ENCODE peak calls at places on chromosomes 16 and 17, in ten cellular contexts. R is GM12891, O is SK-N-SH, H is spleen, L is esophagus muscularis mucosa, P is GM23338, M is upper lobe of left lung, I is suprapubic skin, G is sigmoid colon, U is K562. S is an unnamed sample.

GRCh38 chr16:11972128-11972527 is 4.4 kb upstream of the SNX29 start:
- DNase-seq in R (no peak), O (no peak), H (no peak), L (no peak), P (peak; percentile 66), M (no peak), I (no peak), G (no peak), U (no peak), S (no peak)

GRCh38 chr16:27154573-27155521 is 48.5 kb upstream of the KDM8 start:
- DNase-seq in R (peak; percentile 44), O (peak; percentile 77), H (peak; percentile 90), L (no peak), P (peak; percentile 88), M (peak; percentile 46), I (no peak), G (peak; percentile 70), U (peak; percentile 87), S (peak; percentile 63)

GRCh38 chr17:82367724-82368524 is 3.6 kb upstream of the UTS2R start:
- DNase-seq in R (no peak), O (peak; percentile 64), H (no peak), L (no peak), P (peak; percentile 82), M (no peak), I (no peak), G (no peak), U (peak; percentile 91), S (no peak)

GRCh38 chr16:87764600-87765472 is 950 bp downstream of the KLHDC4 start:
- DNase-seq in R (no peak), O (peak; percentile 51), H (peak; percentile 81), L (no peak), P (no peak), M (no peak), I (no peak), G (no peak), U (no peak), S (no peak)

GRCh38 chr17:37742762-37743611 is 1.9 kb downstream of the HNF1B start:
- DNase-seq in R (peak; percentile 37), O (peak; percentile 47), H (no peak), L (no peak), P (peak; percentile 63), M (no peak), I (no peak), G (no peak), U (no peak), S (peak; percentile 31)

GRCh38 chr16:9256196-9256595 is 164.8 kb downstream of the HAPSTR1 start:
- DNase-seq in R (peak; percentile 39), O (peak; percentile 34), H (no peak), L (no peak), P (peak; percentile 94), M (peak; percentile 25), I (no peak), G (no peak), U (peak; percentile 72), S (peak; percentile 32)

GRCh38 chr16:47359478-47359877 is 101.4 kb downstream of the ITFG1 start:
- DNase-seq in R (no peak), O (no peak), H (no peak), L (no peak), P (no peak), M (no peak), I (no peak), G (no peak), U (no peak), S (no peak)

GRCh38 chr16:54193656-54194007 is 93.0 kb downstream of the IRX3 start:
- DNase-seq in R (peak; percentile 59), O (peak; percentile 90), H (peak; percentile 83), L (no peak), P (peak; percentile 82), M (peak; percentile 83), I (peak; percentile 90), G (peak; percentile 76), U (peak; percentile 78), S (peak; percentile 54)

GRCh38 chr16:11946433-11946832 is 4.6 kb upstream of the NPIPB2 start:
- DNase-seq in R (no peak), O (no peak), H (no peak), L (no peak), P (no peak), M (no peak), I (no peak), G (no peak), U (no peak), S (no peak)

GRCh38 chr16:28293589-28293935 is 1.2 kb downstream of the SBK1 start:
- DNase-seq in R (no peak), O (no peak), H (no peak), L (no peak), P (peak; percentile 24), M (no peak), I (no peak), G (no peak), U (no peak), S (no peak)
- TF ChIP-seq POLR2AphosphoS5 in R (no peak), O (no peak), H (no peak), L (no peak), P (no peak), M (no peak), I (no peak), G (no peak), U (no peak), S (no peak)

GRCh38 chr16:56944954-56945839 is 13.3 kb downstream of the HERPUD1 start:
- DNase-seq in R (no peak), O (no peak), H (no peak), L (no peak), P (no peak), M (no peak), I (no peak), G (peak; percentile 48), U (no peak), S (no peak)

GRCh38 chr16:56945847-56946527 is 14.0 kb downstream of the HERPUD1 start:
- DNase-seq in R (no peak), O (no peak), H (no peak), L (no peak), P (no peak), M (no peak), I (no peak), G (peak; percentile 29), U (no peak), S (no peak)

GRCh38 chr16:56941092-56941491 is 9.2 kb downstream of the HERPUD1 start:
- DNase-seq in R (no peak), O (no peak), H (peak; percentile 3), L (no peak), P (no peak), M (no peak), I (no peak), G (no peak), U (no peak), S (no peak)

GRCh38 chr16:56941856-56942331 is 10.0 kb downstream of the HERPUD1 start:
- DNase-seq in R (no peak), O (no peak), H (peak; percentile 25), L (no peak), P (no peak), M (no peak), I (no peak), G (peak; percentile 40), U (no peak), S (no peak)

DNA sequence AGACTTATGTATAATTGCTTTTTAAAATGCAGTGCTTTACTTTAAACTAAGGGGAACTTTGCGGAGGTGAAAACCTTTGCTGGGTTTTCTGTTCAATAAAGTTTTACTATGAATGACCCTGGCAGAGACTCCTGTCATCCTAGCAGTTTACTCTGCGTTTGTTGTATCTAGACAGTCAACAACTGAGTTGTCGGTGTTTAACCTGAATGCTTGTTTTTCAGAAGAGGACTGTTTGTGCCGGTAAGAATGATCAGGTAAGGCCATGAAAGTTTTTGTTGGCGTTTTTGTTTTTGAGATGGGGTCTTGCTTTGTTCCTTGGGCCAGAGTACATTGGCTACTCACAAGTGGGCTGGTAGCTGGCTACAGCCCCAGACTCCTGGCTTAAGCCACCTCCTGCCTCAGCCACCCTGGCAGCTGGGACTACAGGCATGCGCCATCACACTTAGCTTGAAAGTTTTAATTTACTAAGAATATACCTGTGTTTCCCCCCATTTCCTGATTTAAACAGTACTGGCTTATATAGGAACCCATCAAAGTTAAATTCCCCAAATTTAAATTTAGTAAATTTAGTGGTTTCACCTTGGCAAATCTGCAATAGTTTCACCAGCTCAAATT is 11.9 kb downstream of the HERPUD1 start:
- DNase-seq in R (no peak), O (no peak), H (peak; percentile 34), L (no peak), P (no peak), M (no peak), I (no peak), G (no peak), U (no peak), S (no peak)
- TF ChIP-seq POLR2AphosphoS5 in R (no peak), O (no peak), H (no peak), L (no peak), P (no peak), M (no peak), I (no peak), G (no peak), U (no peak), S (no peak)

DNA sequence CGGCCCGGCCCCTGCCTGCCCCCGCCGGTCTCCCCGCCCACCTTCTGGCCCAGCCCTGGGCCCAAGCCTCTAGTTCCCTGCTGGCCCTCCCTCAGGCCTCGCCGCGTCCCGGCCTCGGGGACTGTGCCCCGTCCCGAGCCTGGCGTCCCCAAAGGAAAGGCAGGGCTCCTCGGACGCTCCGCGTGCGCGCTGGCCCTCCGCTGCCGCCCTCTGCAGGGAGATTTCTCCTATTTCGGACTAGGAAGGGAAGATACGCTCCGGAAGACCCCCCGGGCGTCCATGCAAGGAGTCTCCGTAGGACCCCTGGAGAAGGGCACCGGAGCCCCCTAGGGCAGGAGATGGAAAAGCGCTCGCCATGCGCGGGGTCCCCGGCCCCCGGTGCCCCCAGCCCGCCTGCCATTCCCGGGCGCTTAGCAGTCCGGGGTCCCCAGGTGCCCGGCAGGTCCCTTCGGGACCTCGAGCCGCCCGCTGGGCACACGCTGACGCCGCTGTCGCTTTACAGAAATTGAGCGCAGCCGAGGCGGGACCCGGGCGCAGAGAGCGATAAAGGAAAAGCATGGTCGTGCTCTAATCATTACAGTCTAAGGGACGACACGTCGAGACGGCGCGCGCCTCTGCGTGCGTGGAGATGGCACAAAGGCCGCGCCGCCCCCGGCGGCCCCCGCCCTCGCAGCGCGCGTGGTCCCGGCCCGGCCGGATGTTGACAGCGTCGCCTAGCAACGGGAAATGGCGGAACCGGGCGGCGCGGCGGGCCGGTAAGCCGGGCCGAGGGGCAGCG is at the start of gene CCDC40:
- DNase-seq in R (peak; percentile 74), O (peak; percentile 99), H (peak; percentile 94), L (peak; percentile 94), P (peak; percentile 84), M (peak; percentile 85), I (peak; percentile 92), G (peak; percentile 93), U (peak; percentile 94), S (peak; percentile 87)
- TF ChIP-seq POLR2AphosphoS5 in R (no peak), O (peak; percentile 89), H (peak; percentile 80), L (peak; percentile 73), P (peak; percentile 85), M (peak; percentile 49), I (peak; percentile 57), G (peak; percentile 93), U (no peak), S (peak; percentile 49)

GRCh38 chr17:50554201-50554600 is 6.3 kb upstream of the CACNA1G start:
- DNase-seq in R (no peak), O (no peak), H (no peak), L (no peak), P (no peak), M (no peak), I (no peak), G (no peak), U (no peak), S (no peak)
- TF ChIP-seq POLR2AphosphoS5 in R (no peak), O (no peak), H (no peak), L (no peak), P (no peak), M (no peak), I (no peak), G (no peak), U (no peak), S (no peak)

S was measured in transverse colon.